ENCODE peak calls at places on chromosomes 2 and 18, in four cellular contexts. One of them, this sample, is unnamed.

GRCh38 chr2:74552914-74553811 is 579 bp downstream of the LOXL3 start:
- DNase-seq in K562: no peak
- DNase-seq in sigmoid colon: peak; percentile 75
- DNase-seq in CD8-positive, alpha-beta T cell: no peak
- DNase-seq in this sample: peak; percentile 31

GRCh38 chr2:151374426-151374825 is 17.0 kb downstream of the TNFAIP6 start:
- DNase-seq in K562: peak; percentile 33
- DNase-seq in sigmoid colon: no peak
- DNase-seq in CD8-positive, alpha-beta T cell: no peak
- DNase-seq in this sample: no peak

GRCh38 chr2:217854684-217855083 is 148.1 kb downstream of the TNS1 start:
- DNase-seq in K562: no peak
- DNase-seq in sigmoid colon: no peak
- DNase-seq in CD8-positive, alpha-beta T cell: no peak
- DNase-seq in this sample: no peak

GRCh38 chr2:70935468-70936164 is at the start of gene ATP6V1B1:
- DNase-seq in K562: no peak
- DNase-seq in sigmoid colon: peak; percentile 46
- DNase-seq in CD8-positive, alpha-beta T cell: no peak
- DNase-seq in this sample: no peak

GRCh38 chr18:65091737-65092329 is 659.0 kb upstream of the CDH7 start:
- DNase-seq in K562: no peak
- DNase-seq in sigmoid colon: no peak
- DNase-seq in CD8-positive, alpha-beta T cell: no peak
- DNase-seq in this sample: no peak

GRCh38 chr2:20578895-20579825 is 71.7 kb downstream of the HS1BP3 start:
- DNase-seq in K562: peak; percentile 88
- DNase-seq in sigmoid colon: peak; percentile 93
- DNase-seq in CD8-positive, alpha-beta T cell: no peak
- DNase-seq in this sample: peak; percentile 14

GRCh38 chr2:181125364-181125763 is 145.0 kb downstream of the UBE2E3 start:
- DNase-seq in K562: no peak
- DNase-seq in sigmoid colon: no peak
- DNase-seq in CD8-positive, alpha-beta T cell: no peak
- DNase-seq in this sample: no peak

GRCh38 chr2:98148968-98149697 is 62.2 kb downstream of the VWA3B start:
- DNase-seq in K562: no peak
- DNase-seq in sigmoid colon: no peak
- DNase-seq in CD8-positive, alpha-beta T cell: no peak
- DNase-seq in this sample: no peak

GRCh38 chr2:118670868-118671267 is 176.6 kb downstream of the EN1 start:
- DNase-seq in K562: no peak
- DNase-seq in sigmoid colon: no peak
- DNase-seq in CD8-positive, alpha-beta T cell: no peak
- DNase-seq in this sample: no peak

GRCh38 chr2:127381762-127382161 is 6.0 kb downstream of the MAP3K2 start:
- DNase-seq in K562: no peak
- DNase-seq in sigmoid colon: no peak
- DNase-seq in CD8-positive, alpha-beta T cell: no peak
- DNase-seq in this sample: no peak

GRCh38 chr2:14263053-14263452 is 369.5 kb upstream of the LRATD1 start:
- DNase-seq in K562: no peak
- DNase-seq in sigmoid colon: no peak
- DNase-seq in CD8-positive, alpha-beta T cell: no peak
- DNase-seq in this sample: no peak

GRCh38 chr2:105809099-105809473 is 64.4 kb downstream of the NCK2 start:
- DNase-seq in K562: no peak
- DNase-seq in sigmoid colon: no peak
- DNase-seq in CD8-positive, alpha-beta T cell: no peak
- DNase-seq in this sample: no peak

GRCh38 chr2:16525265-16525887 is 140.3 kb downstream of the CYRIA start:
- DNase-seq in K562: peak; percentile 80
- DNase-seq in sigmoid colon: no peak
- DNase-seq in CD8-positive, alpha-beta T cell: no peak
- DNase-seq in this sample: no peak

GRCh38 chr2:235500761-235501662 is 7.2 kb downstream of the AGAP1 start:
- DNase-seq in K562: no peak
- DNase-seq in sigmoid colon: no peak
- DNase-seq in CD8-positive, alpha-beta T cell: no peak
- DNase-seq in this sample: no peak

GRCh38 chr2:70984228-70984575 is 5.8 kb downstream of the ANKRD53 start:
- DNase-seq in K562: no peak
- DNase-seq in sigmoid colon: peak; percentile 37
- DNase-seq in CD8-positive, alpha-beta T cell: no peak
- DNase-seq in this sample: no peak

GRCh38 chr2:207848545-207848928 is 78.8 kb upstream of the FZD5 start:
- DNase-seq in K562: no peak
- DNase-seq in sigmoid colon: no peak
- DNase-seq in CD8-positive, alpha-beta T cell: no peak
- DNase-seq in this sample: no peak

GRCh38 chr2:147177449-147177848 is 667.4 kb upstream of the ACVR2A start:
- DNase-seq in K562: no peak
- DNase-seq in sigmoid colon: no peak
- DNase-seq in CD8-positive, alpha-beta T cell: no peak
- DNase-seq in this sample: no peak

GRCh38 chr2:168024459-168024858 is 222.9 kb downstream of the STK39 start:
- DNase-seq in K562: no peak
- DNase-seq in sigmoid colon: no peak
- DNase-seq in CD8-positive, alpha-beta T cell: no peak
- DNase-seq in this sample: no peak

GRCh38 chr2:46704593-46704992 is 211.0 kb downstream of the MCFD2 start:
- DNase-seq in K562: no peak
- DNase-seq in sigmoid colon: no peak
- DNase-seq in CD8-positive, alpha-beta T cell: no peak
- DNase-seq in this sample: no peak

GRCh38 chr2:58377181-58377580 is 136.1 kb upstream of the FANCL start:
- DNase-seq in K562: no peak
- DNase-seq in sigmoid colon: no peak
- DNase-seq in CD8-positive, alpha-beta T cell: no peak
- DNase-seq in this sample: no peak

GRCh38 chr18:50879302-50880107 is 587 bp downstream of the ME2 start:
- DNase-seq in K562: peak; percentile 5
- DNase-seq in sigmoid colon: no peak
- DNase-seq in CD8-positive, alpha-beta T cell: peak; percentile 18
- DNase-seq in this sample: peak; percentile 71

GRCh38 chr2:25362564-25363145 is 20.9 kb upstream of the DNMT3A start:
- DNase-seq in K562: no peak
- DNase-seq in sigmoid colon: peak; percentile 79
- DNase-seq in CD8-positive, alpha-beta T cell: peak; percentile 47
- DNase-seq in this sample: no peak

GRCh38 chr2:97677480-97677879 is 8.0 kb downstream of the C2orf92 start:
- DNase-seq in K562: no peak
- DNase-seq in sigmoid colon: no peak
- DNase-seq in CD8-positive, alpha-beta T cell: no peak
- DNase-seq in this sample: no peak

GRCh38 chr2:237573721-237574415 is 7.5 kb downstream of the PRLH start:
- DNase-seq in K562: no peak
- DNase-seq in sigmoid colon: no peak
- DNase-seq in CD8-positive, alpha-beta T cell: no peak
- DNase-seq in this sample: no peak

GRCh38 chr2:132881540-132881939 is 211.5 kb upstream of the LYPD1 start:
- DNase-seq in K562: no peak
- DNase-seq in sigmoid colon: no peak
- DNase-seq in CD8-positive, alpha-beta T cell: no peak
- DNase-seq in this sample: no peak

GRCh38 chr18:35507192-35507591 is 9.4 kb upstream of the INO80C start:
- DNase-seq in K562: no peak
- DNase-seq in sigmoid colon: no peak
- DNase-seq in CD8-positive, alpha-beta T cell: no peak
- DNase-seq in this sample: no peak
- H3K27ac ChIP-seq in K562: no peak overlapping the region
- H3K27ac ChIP-seq in sigmoid colon: no peak overlapping the region
- H3K27ac ChIP-seq in CD8-positive, alpha-beta T cell: no peak overlapping the region
- H3K27ac ChIP-seq in this sample: no peak overlapping the region

GRCh38 chr18:26656401-26656943 is 108.1 kb upstream of the KCTD1 start:
- DNase-seq in K562: no peak
- DNase-seq in sigmoid colon: no peak
- DNase-seq in CD8-positive, alpha-beta T cell: no peak
- DNase-seq in this sample: no peak

GRCh38 chr18:26655614-26656400 is 107.5 kb upstream of the KCTD1 start:
- DNase-seq in K562: no peak
- DNase-seq in sigmoid colon: peak; percentile 79
- DNase-seq in CD8-positive, alpha-beta T cell: no peak
- DNase-seq in this sample: peak; percentile 62

GRCh38 chr18:26655010-26655613 is 106.8 kb upstream of the KCTD1 start:
- DNase-seq in K562: no peak
- DNase-seq in sigmoid colon: no peak
- DNase-seq in CD8-positive, alpha-beta T cell: no peak
- DNase-seq in this sample: no peak

GRCh38 chr18:26657618-26658581 is 109.5 kb upstream of the KCTD1 start:
- DNase-seq in K562: no peak
- DNase-seq in sigmoid colon: no peak
- DNase-seq in CD8-positive, alpha-beta T cell: no peak
- DNase-seq in this sample: no peak

GRCh38 chr18:26656944-26657536 is 108.7 kb upstream of the KCTD1 start:
- DNase-seq in K562: no peak
- DNase-seq in sigmoid colon: peak; percentile 84
- DNase-seq in CD8-positive, alpha-beta T cell: no peak
- DNase-seq in this sample: peak; percentile 59
- H3K27ac ChIP-seq in K562: no peak overlapping the region
- H3K27ac ChIP-seq in sigmoid colon: peak overlapping the region; percentile 83
- H3K27ac ChIP-seq in CD8-positive, alpha-beta T cell: no peak overlapping the region
- H3K27ac ChIP-seq in this sample: peak overlapping the region; percentile 86

GRCh38 chr2:66446924-66447323 is 12.0 kb downstream of the MEIS1 start:
- DNase-seq in K562: no peak
- DNase-seq in sigmoid colon: no peak
- DNase-seq in CD8-positive, alpha-beta T cell: no peak
- DNase-seq in this sample: no peak
- H3K27ac ChIP-seq in K562: no peak overlapping the region
- H3K27ac ChIP-seq in sigmoid colon: peak overlapping the region; percentile 93
- H3K27ac ChIP-seq in CD8-positive, alpha-beta T cell: no peak overlapping the region
- H3K27ac ChIP-seq in this sample: peak overlapping the region; percentile 84

GRCh38 chr2:95382686-95383634 is 19.5 kb upstream of the FAHD2A start:
- DNase-seq in K562: no peak
- DNase-seq in sigmoid colon: peak; percentile 52
- DNase-seq in CD8-positive, alpha-beta T cell: no peak
- DNase-seq in this sample: no peak

GRCh38 chr2:95383635-95384027 is 18.9 kb upstream of the FAHD2A start:
- DNase-seq in K562: no peak
- DNase-seq in sigmoid colon: no peak
- DNase-seq in CD8-positive, alpha-beta T cell: no peak
- DNase-seq in this sample: no peak

GRCh38 chr2:95386031-95386430 is 16.5 kb upstream of the FAHD2A start:
- DNase-seq in K562: no peak
- DNase-seq in sigmoid colon: no peak
- DNase-seq in CD8-positive, alpha-beta T cell: no peak
- DNase-seq in this sample: no peak

GRCh38 chr2:95385570-95385984 is 16.9 kb upstream of the FAHD2A start:
- DNase-seq in K562: no peak
- DNase-seq in sigmoid colon: peak; percentile 47
- DNase-seq in CD8-positive, alpha-beta T cell: no peak
- DNase-seq in this sample: no peak

GRCh38 chr2:95384854-95385569 is 17.5 kb upstream of the FAHD2A start:
- DNase-seq in K562: no peak
- DNase-seq in sigmoid colon: peak; percentile 63
- DNase-seq in CD8-positive, alpha-beta T cell: no peak
- DNase-seq in this sample: no peak
- H3K27ac ChIP-seq in K562: no peak overlapping the region
- H3K27ac ChIP-seq in sigmoid colon: no peak overlapping the region
- H3K27ac ChIP-seq in CD8-positive, alpha-beta T cell: no peak overlapping the region
- H3K27ac ChIP-seq in this sample: no peak overlapping the region

DNA sequence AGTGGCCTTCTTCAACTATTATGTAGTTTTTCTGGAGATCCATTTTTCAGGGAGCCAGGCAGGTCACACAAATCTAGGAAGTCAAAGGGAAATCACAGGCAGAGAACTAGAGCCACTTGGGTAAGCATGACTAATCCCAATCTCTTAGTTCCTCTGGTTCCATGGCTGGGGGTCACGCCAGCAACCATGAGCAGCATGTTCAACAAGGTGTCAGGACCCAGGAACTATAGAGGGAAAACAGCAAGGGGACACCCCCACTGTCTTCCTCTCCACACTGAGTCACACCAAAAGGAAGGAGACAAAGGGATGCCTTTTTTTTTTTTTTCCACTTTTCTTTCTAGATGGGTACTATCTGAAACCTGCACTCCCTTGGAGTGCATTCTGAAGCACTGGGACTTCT is 250.9 kb downstream of the OTX1 start:
- DNase-seq in K562: no peak
- DNase-seq in sigmoid colon: no peak
- DNase-seq in CD8-positive, alpha-beta T cell: no peak
- DNase-seq in this sample: no peak
- H3K27ac ChIP-seq in K562: no peak overlapping the region
- H3K27ac ChIP-seq in sigmoid colon: no peak overlapping the region
- H3K27ac ChIP-seq in CD8-positive, alpha-beta T cell: no peak overlapping the region
- H3K27ac ChIP-seq in this sample: no peak overlapping the region

DNA sequence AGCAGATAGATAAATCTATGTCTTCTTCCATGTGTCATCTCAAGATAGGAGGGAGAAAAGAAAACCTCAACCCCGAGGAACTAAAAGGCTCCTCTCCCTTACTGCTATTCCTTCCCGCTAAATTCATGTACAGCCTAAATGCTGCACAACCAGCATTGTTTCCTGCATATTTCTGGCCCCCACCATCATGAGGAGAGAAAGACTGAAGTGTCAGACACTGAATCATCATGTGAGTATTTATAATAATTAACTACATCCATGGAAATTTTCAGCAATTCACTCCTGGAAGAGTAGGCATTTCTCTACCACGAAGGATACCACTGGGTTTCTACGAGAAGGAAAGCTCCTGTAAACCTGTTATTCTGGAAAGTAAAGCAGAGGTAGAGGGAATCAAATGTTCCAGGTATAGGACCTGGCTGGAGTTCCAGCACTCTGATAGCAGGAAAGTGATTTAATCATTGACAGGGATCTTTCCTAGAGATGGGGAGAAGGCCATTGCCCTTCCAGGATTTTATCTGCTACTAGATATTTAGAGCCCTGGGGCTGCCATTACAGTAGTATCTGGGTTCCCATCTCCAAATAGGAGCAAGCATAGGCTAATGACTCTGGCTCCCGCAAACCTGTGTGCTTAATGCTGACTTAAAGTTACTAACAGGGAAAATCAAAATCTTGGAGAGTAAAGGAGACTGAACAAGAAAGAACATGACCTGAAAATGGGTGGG is 297.5 kb upstream of the CCDC68 start:
- DNase-seq in K562: no peak
- DNase-seq in sigmoid colon: no peak
- DNase-seq in CD8-positive, alpha-beta T cell: no peak
- DNase-seq in this sample: no peak
- H3K27ac ChIP-seq in K562: no peak overlapping the region
- H3K27ac ChIP-seq in sigmoid colon: no peak overlapping the region
- H3K27ac ChIP-seq in CD8-positive, alpha-beta T cell: no peak overlapping the region
- H3K27ac ChIP-seq in this sample: no peak overlapping the region

GRCh38 chr2:186848873-186849578 is at the start of gene ZSWIM2:
- DNase-seq in K562: no peak
- DNase-seq in sigmoid colon: peak; percentile 70
- DNase-seq in CD8-positive, alpha-beta T cell: no peak
- DNase-seq in this sample: peak; percentile 3
- H3K27ac ChIP-seq in K562: no peak within 1 kb of the TSS
- H3K27ac ChIP-seq in sigmoid colon: no peak within 1 kb of the TSS
- H3K27ac ChIP-seq in CD8-positive, alpha-beta T cell: no peak within 1 kb of the TSS
- H3K27ac ChIP-seq in this sample: peak within 1 kb of the TSS; percentile 28

This sample was measured in substantia nigra.